ENCODE peak calls at places on chromosomes 2 and 18, in four cellular contexts. D is endothelial cell of umbilical vein, R is tibial nerve, C is spleen. W is an unnamed sample.

GRCh38 chr2:129812071-129812470 is 167.4 kb upstream of the RAB6C start:
- DNase-seq in D (no peak), R (no peak), C (no peak), W (peak; percentile 56)

GRCh38 chr2:128371648-128372345 is 53.1 kb upstream of the HS6ST1 start:
- DNase-seq in D (no peak), R (no peak), C (peak; percentile 68), W (no peak)

GRCh38 chr2:207321504-207321903 is 155.8 kb upstream of the KLF7 start:
- DNase-seq in D (no peak), C (no peak), R (no peak), W (no peak)

GRCh38 chr2:195533771-195534642 is 123.0 kb upstream of the SLC39A10 start:
- DNase-seq in C (peak; percentile 80), R (peak; percentile 18), D (no peak), W (peak; percentile 60)

GRCh38 chr2:105812180-105813044 is 67.7 kb downstream of the NCK2 start:
- DNase-seq in C (no peak), D (peak; percentile 19), R (no peak), W (peak; percentile 58)

GRCh38 chr18:45540146-45540545 is 75.1 kb upstream of the SLC14A2 start:
- DNase-seq in D (no peak), C (no peak), R (no peak), W (no peak)

GRCh38 chr2:124805060-124805459 is 780.0 kb downstream of the CNTNAP5 start:
- DNase-seq in R (no peak), D (no peak), C (no peak), W (no peak)

GRCh38 chr2:127097471-127097765 is 9.5 kb downstream of the BIN1 start:
- DNase-seq in R (no peak), D (no peak), C (no peak), W (no peak)

GRCh38 chr2:37786153-37786809 is 114.8 kb upstream of the CDC42EP3 start:
- DNase-seq in C (no peak), R (no peak), D (no peak), W (no peak)

GRCh38 chr2:3536682-3537632 is 17.6 kb upstream of the ADI1 start:
- DNase-seq in C (peak; percentile 85), R (no peak), D (peak; percentile 51), W (peak; percentile 62)

GRCh38 chr2:30472326-30472725 is 25.3 kb downstream of the LCLAT1 start:
- DNase-seq in C (no peak), D (no peak), R (no peak), W (no peak)

GRCh38 chr2:110865188-110865587 is 132.8 kb downstream of the ACOXL start:
- DNase-seq in D (no peak), R (no peak), C (no peak), W (no peak)

GRCh38 chr2:201855356-201855755 is 49.0 kb downstream of the CDK15 start:
- DNase-seq in C (no peak), D (no peak), R (no peak), W (no peak)
- TF ChIP-seq CTCF in C (no peak), D (no peak), R (no peak), W (no peak)

GRCh38 chr2:143160732-143161707 is 31.8 kb downstream of the ARHGAP15 start:
- DNase-seq in C (no peak), R (no peak), D (no peak), W (no peak)

GRCh38 chr2:143158098-143158497 is 28.9 kb downstream of the ARHGAP15 start:
- DNase-seq in R (no peak), C (no peak), D (no peak), W (no peak)

GRCh38 chr2:143157001-143157798 is 28.0 kb downstream of the ARHGAP15 start:
- DNase-seq in R (no peak), D (no peak), C (no peak), W (no peak)

GRCh38 chr2:143161982-143162837 is 33.0 kb downstream of the ARHGAP15 start:
- DNase-seq in C (peak; percentile 76), D (peak; percentile 17), R (no peak), W (peak; percentile 68)

DNA sequence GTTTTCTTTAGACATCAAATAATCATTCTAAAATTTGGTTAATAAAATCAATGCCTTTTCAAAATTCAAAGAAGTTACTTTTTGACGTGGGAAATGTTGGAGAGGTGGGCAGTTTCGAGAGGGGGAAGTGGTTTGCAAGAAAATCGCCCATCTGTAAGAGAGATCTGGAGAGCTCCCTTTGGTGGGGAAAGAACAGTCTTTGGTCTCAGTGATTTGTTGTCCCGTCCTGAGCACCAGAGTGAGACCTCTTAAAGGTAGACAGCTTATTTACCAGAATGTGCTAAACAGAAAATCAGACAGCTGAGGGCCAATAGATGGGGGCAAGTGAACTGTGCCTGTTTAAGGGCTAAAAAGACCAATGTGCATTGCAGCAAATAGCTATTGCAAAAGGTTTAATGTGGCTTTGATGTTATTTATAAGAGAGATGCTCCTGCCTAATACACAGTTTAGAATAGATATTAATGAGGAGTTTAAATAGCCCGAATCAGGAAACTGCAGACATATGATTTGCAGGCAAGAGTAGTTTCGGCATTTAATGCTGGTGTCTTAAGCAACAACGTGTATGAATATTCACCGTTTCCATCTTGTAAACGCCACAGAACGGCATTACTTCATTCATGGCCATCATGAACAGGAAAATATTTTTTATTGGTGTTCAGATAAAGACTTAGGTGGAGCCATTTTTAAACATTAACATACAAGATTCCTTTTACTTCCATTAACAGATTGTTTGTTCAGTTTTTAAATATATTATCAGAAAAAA is 29.5 kb downstream of the ARHGAP15 start:
- DNase-seq in D (peak; percentile 29), C (no peak), R (no peak), W (no peak)
- H3K4me3 ChIP-seq in D (no peak overlapping the region), C (no peak overlapping the region), R (no peak overlapping the region), W (no peak overlapping the region)

GRCh38 chr2:173184031-173185004 is 108.7 kb downstream of the MAP3K20 start:
- DNase-seq in C (no peak), D (peak; percentile 76), R (peak; percentile 19), W (no peak)

GRCh38 chr2:173185437-173185836 is 109.8 kb downstream of the MAP3K20 start:
- DNase-seq in D (no peak), R (no peak), C (no peak), W (no peak)

DNA sequence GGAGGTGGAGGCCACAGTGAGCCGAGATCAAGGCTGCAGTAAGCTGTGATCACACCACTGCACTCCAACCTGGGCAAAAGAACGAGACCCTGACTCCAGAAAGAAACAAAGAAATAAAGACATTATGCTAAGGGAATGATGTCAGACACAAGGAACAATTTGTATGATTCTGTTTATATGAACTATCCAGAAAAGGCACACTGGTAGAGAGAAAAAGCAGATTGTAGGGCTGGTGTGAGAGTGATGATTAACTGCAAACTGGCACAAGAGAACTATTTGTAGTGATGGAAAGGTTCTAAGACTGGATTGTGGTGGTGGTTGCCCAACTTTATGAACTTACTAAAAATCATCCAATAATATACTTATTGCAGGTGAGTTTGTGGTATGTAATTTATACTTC is 106.3 kb downstream of the MAP3K20 start:
- DNase-seq in R (no peak), C (no peak), D (no peak), W (no peak)
- H3K27ac ChIP-seq in R (no peak overlapping the region), C (no peak overlapping the region), D (no peak overlapping the region), W (no peak overlapping the region)

GRCh38 chr18:37321578-37322496 is 243.8 kb downstream of the CELF4 start:
- DNase-seq in C (no peak), R (no peak), D (no peak), W (no peak)

GRCh38 chr18:37318360-37319037 is 247.1 kb downstream of the CELF4 start:
- DNase-seq in C (no peak), D (no peak), R (no peak), W (no peak)

GRCh38 chr18:37327063-37327577 is 238.5 kb downstream of the CELF4 start:
- DNase-seq in R (no peak), D (no peak), C (no peak), W (no peak)

GRCh38 chr18:37320320-37320719 is 245.3 kb downstream of the CELF4 start:
- DNase-seq in D (no peak), C (no peak), R (no peak), W (no peak)

DNA sequence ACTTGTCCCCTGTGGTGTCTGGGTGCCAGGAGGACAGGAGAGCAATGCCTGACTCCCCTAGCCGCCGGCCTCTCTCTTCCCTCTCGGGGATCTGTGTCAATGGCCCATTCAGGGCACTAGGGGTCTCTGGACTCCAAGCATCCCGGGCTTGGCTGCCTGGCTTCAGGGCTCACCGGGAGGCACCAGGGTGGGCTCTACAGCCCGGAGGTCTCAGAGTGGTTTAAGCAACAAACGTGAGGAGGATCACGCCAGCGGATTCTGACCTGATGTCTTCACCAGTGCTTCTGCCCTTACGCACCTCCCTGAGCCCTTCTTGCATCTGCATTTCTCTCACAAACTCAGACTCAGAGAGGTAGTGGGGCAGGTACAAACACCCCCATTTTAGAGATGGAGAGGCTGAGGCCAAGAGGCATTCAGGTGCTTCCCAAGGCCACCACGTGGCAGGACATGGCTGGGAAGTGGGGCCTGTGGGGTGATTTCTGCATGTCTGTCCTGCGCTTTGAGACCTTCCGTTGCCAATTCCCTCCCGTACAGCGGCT is 243.0 kb downstream of the CELF4 start:
- DNase-seq in C (no peak), D (peak; percentile 17), R (no peak), W (peak; percentile 64)
- TF ChIP-seq CTCF in C (peak; percentile 52), D (peak; percentile 88), R (peak; percentile 61), W (peak; percentile 47)

GRCh38 chr2:74550231-74550630 is 3.5 kb downstream of the LOXL3 start:
- DNase-seq in C (no peak), R (no peak), D (no peak), W (no peak)

GRCh38 chr2:74549685-74549971 is 4.1 kb downstream of the LOXL3 start:
- DNase-seq in D (no peak), R (no peak), C (no peak), W (no peak)

GRCh38 chr2:74551530-74551929 is 2.2 kb downstream of the LOXL3 start:
- DNase-seq in C (no peak), R (no peak), D (no peak), W (no peak)

GRCh38 chr2:74548285-74548918 is 5.3 kb downstream of the LOXL3 start:
- DNase-seq in C (no peak), R (no peak), D (no peak), W (no peak)

DNA sequence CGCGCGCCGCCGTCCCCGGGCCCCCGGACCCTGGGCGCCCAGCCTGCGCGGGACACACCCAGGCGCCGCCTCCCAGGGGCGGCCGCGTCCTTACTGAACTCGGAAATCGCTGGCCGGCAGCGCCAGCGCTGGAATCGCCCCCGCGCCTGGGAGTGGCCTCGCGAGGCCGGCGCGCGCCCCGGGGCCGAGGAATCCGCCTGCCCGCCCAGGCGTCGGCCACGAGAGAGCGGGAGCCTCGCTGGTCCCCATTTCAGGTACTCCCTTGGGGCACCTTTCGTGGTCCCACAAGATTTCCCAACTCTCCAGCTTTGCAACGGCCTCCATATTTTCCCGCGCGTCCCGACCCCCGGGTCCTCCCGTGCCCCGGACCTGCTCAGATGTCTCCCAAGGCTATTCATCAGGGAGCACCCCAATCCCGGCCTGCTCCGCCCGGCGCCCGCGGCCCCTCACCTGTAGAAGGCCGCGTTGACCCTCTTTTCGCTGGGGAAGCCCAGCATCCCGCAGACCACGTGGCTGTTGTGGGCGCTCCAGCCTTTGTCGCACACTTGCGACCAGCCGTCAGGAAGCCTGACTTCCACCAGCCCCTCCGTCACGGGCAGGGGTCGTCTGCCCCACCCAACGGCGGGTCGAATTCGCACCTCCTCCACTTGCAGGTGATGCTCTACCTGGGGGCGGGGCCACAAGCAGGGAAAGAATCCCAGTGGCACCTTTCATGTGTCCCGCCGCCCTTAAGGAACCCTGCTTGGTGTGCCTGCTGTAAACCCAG is 4.6 kb downstream of the LOXL3 start:
- DNase-seq in C (peak; percentile 84), R (peak; percentile 41), D (peak; percentile 32), W (peak; percentile 75)
- H3K4me3 ChIP-seq in C (peak overlapping the region; percentile 54), R (peak overlapping the region; percentile 61), D (peak overlapping the region; percentile 66), W (peak overlapping the region; percentile 64)